ENCODE peak calls at places on chromosomes 7 and 10, in four cellular contexts. R, C, T and H are unnamed samples.

GRCh38 chr7:47702096-47702495 is 120.2 kb upstream of the TNS3 start:
- DNase-seq in R (no peak), C (no peak), T (no peak), H (no peak)

GRCh38 chr10:4677296-4678021 is 148.5 kb upstream of the AKR1E2 start:
- DNase-seq in R (no peak), C (peak), T (no peak), H (no peak)

GRCh38 chr7:109983618-109984017 is 1107.3 kb upstream of the LRRN3 start:
- DNase-seq in R (no peak), C (no peak), T (no peak), H (no peak)

GRCh38 chr10:128011059-128011979 is 104.4 kb downstream of the PTPRE start:
- DNase-seq in R (peak), C (no peak), T (peak), H (peak)

GRCh38 chr7:156829669-156830336 is 63.2 kb downstream of the LMBR1 start:
- DNase-seq in R (no peak), C (no peak), T (no peak), H (no peak)

GRCh38 chr10:112302335-112302734 is 19.1 kb downstream of the TECTB start:
- DNase-seq in R (no peak), C (no peak), T (no peak), H (no peak)

GRCh38 chr10:77737608-77738007 is 100.0 kb upstream of the KCNMA1 start:
- DNase-seq in R (peak), C (peak), T (peak), H (no peak)

GRCh38 chr7:11707606-11708193 is 124.3 kb downstream of the THSD7A start:
- DNase-seq in R (no peak), C (no peak), T (peak), H (no peak)

GRCh38 chr7:116494472-116494871 is 5.1 kb upstream of the CAV2 start:
- DNase-seq in R (no peak), C (no peak), T (no peak), H (no peak)

GRCh38 chr7:65250697-65251395 is 122.8 kb upstream of the ZNF92 start:
- DNase-seq in R (no peak), C (no peak), T (no peak), H (peak)

GRCh38 chr7:81484266-81484665 is 285.6 kb downstream of the HGF start:
- DNase-seq in R (peak), C (no peak), T (peak), H (peak)

GRCh38 chr7:139808401-139808800 is 20.7 kb upstream of the TBXAS1 start:
- DNase-seq in R (no peak), C (peak), T (no peak), H (no peak)

GRCh38 chr7:148148456-148148855 is 442.1 kb upstream of the C7orf33 start:
- DNase-seq in R (no peak), C (no peak), T (no peak), H (no peak)

GRCh38 chr7:114444196-114444595 is 29.6 kb downstream of the FOXP2 start:
- DNase-seq in R (no peak), C (no peak), T (no peak), H (no peak)

GRCh38 chr7:137343483-137343841 is at the start of gene PTN:
- DNase-seq in R (peak), C (peak), T (peak), H (peak)

GRCh38 chr7:50266893-50267386 is 37.6 kb upstream of the IKZF1 start:
- DNase-seq in R (no peak), C (no peak), T (no peak), H (no peak)

GRCh38 chr7:91306266-91306665 is 42.0 kb downstream of the FZD1 start:
- DNase-seq in R (no peak), C (no peak), T (no peak), H (no peak)

GRCh38 chr7:80921130-80921529 is 2.3 kb upstream of the SEMA3C start:
- DNase-seq in R (no peak), C (no peak), T (peak), H (no peak)

GRCh38 chr10:46216003-46216634 is 70.7 kb upstream of the ANTXRL start:
- DNase-seq in R (no peak), C (no peak), T (no peak), H (no peak)

GRCh38 chr10:113459672-113460280 is 93.1 kb upstream of the HABP2 start:
- DNase-seq in R (no peak), C (no peak), T (no peak), H (no peak)

GRCh38 chr10:121172406-121172805 is 321.2 kb downstream of the WDR11 start:
- DNase-seq in R (no peak), C (no peak), T (no peak), H (no peak)

GRCh38 chr10:77253037-77253436 is 384.6 kb downstream of the KCNMA1 start:
- DNase-seq in R (no peak), C (no peak), T (peak), H (no peak)

GRCh38 chr10:104117839-104118323 is 4.1 kb upstream of the SFR1 start:
- DNase-seq in R (no peak), C (peak), T (peak), H (no peak)

GRCh38 chr7:25083201-25083600 is 41.9 kb downstream of the CYCS start:
- DNase-seq in R (no peak), C (peak), T (no peak), H (no peak)

GRCh38 chr10:130576427-130576826 is 440.2 kb downstream of the GLRX3 start:
- DNase-seq in R (no peak), C (no peak), T (no peak), H (no peak)

GRCh38 chr7:151704284-151704968 is 172.5 kb downstream of the PRKAG2 start:
- DNase-seq in R (no peak), C (no peak), T (no peak), H (no peak)